ENCODE peak calls at places on chromosomes 16 and 17, in six cellular contexts. R is neural crest cell, L is NCI-H524, M is hepatic stellate cell, X is activated gamma-delta T cell treated with Interleukin-2 at 50 U/mL for 16 hours, P is omental fat pad. N is an unnamed sample.

GRCh38 chr17:32828822-32829221 is 48.1 kb downstream of the MYO1D start:
- DNase-seq in M (peak; percentile 23), L (no peak), R (no peak), X (no peak), P (no peak), N (no peak)

GRCh38 chr17:10743316-10744009 is 13.6 kb upstream of the TMEM220 start:
- DNase-seq in P (no peak), R (no peak), M (peak; percentile 24), L (no peak), X (no peak), N (no peak)

GRCh38 chr17:38815576-38816193 is 9.4 kb downstream of the CWC25 start:
- DNase-seq in P (no peak), R (no peak), L (no peak), M (peak; percentile 58), X (no peak), N (peak; percentile 46)

GRCh38 chr17:45230410-45230786 is 8.7 kb downstream of the FMNL1 start:
- DNase-seq in L (no peak), M (no peak), P (no peak), R (no peak), X (no peak), N (no peak)

GRCh38 chr16:14110728-14111251 is 39.7 kb downstream of the MRTFB start:
- DNase-seq in M (no peak), R (no peak), L (no peak), P (no peak), X (no peak), N (no peak)

GRCh38 chr17:29344201-29344856 is 45.8 kb upstream of the TAOK1 start:
- DNase-seq in X (no peak), M (no peak), L (no peak), P (no peak), R (no peak), N (no peak)

GRCh38 chr17:67559381-67559966 is 158.3 kb upstream of the NOL11 start:
- DNase-seq in X (no peak), R (no peak), L (no peak), P (no peak), M (no peak), N (no peak)

GRCh38 chr17:7292729-7293128 is 1.7 kb downstream of the YBX2 start:
- DNase-seq in P (no peak), R (no peak), X (no peak), L (no peak), M (no peak), N (no peak)

GRCh38 chr17:30363715-30364202 is 15.0 kb upstream of the CPD start:
- DNase-seq in P (no peak), X (peak; percentile 74), L (no peak), M (no peak), R (no peak), N (peak; percentile 99)

GRCh38 chr17:40922239-40922638 is 15.2 kb downstream of the KRT23 start:
- DNase-seq in X (no peak), P (no peak), M (peak; percentile 69), R (no peak), L (no peak), N (peak; percentile 88)

GRCh38 chr16:30018731-30019158 is 4.3 kb upstream of the C16orf92 start:
- DNase-seq in R (no peak), M (no peak), L (no peak), X (no peak), P (no peak), N (peak; percentile 28)

GRCh38 chr16:67248401-67249177 is at the start of gene SLC9A5:
- DNase-seq in X (no peak), L (peak; percentile 45), M (peak; percentile 50), P (no peak), R (peak; percentile 35), N (no peak)

GRCh38 chr16:12421688-12422087 is 382.0 kb downstream of the CPPED1 start:
- DNase-seq in R (no peak), M (no peak), L (no peak), X (no peak), P (no peak), N (no peak)

GRCh38 chr17:58710948-58711552 is 18.6 kb downstream of the RAD51C start:
- DNase-seq in R (peak; percentile 54), L (peak; percentile 23), X (peak; percentile 25), P (peak; percentile 48), M (peak; percentile 15), N (peak; percentile 19)

GRCh38 chr17:51912939-51913338 is 245.6 kb downstream of the CA10 start:
- DNase-seq in R (no peak), L (no peak), X (no peak), M (no peak), P (no peak), N (no peak)

GRCh38 chr17:73743802-73744201 is 99.6 kb upstream of the SDK2 start:
- DNase-seq in P (no peak), R (no peak), X (no peak), L (peak; percentile 86), M (no peak), N (no peak)

GRCh38 chr17:55625516-55625915 is 97.1 kb downstream of the TMEM100 start:
- DNase-seq in L (no peak), M (no peak), P (no peak), R (no peak), X (no peak), N (no peak)

GRCh38 chr16:12087901-12088364 is 111.4 kb downstream of the SNX29 start:
- DNase-seq in X (no peak), M (no peak), P (no peak), R (no peak), L (no peak), N (no peak)

GRCh38 chr17:73203135-73203787 is 10.4 kb downstream of the COG1 start:
- DNase-seq in P (no peak), L (no peak), X (no peak), R (no peak), M (no peak), N (no peak)

GRCh38 chr17:57955183-57955952 is at the start of gene CUEDC1:
- DNase-seq in R (peak; percentile 72), M (peak; percentile 81), L (no peak), P (no peak), X (peak; percentile 48), N (peak; percentile 34)

GRCh38 chr16:4737545-4737944 is 3.2 kb downstream of the DNAAF8 start:
- DNase-seq in L (no peak), X (no peak), R (no peak), P (no peak), M (no peak), N (no peak)

GRCh38 chr17:77696720-77697460 is 261.6 kb upstream of the TNRC6C start:
- DNase-seq in R (no peak), M (no peak), X (no peak), P (no peak), L (no peak), N (no peak)

GRCh38 chr17:9162275-9162985 is 141.1 kb downstream of the NTN1 start:
- DNase-seq in M (no peak), X (no peak), R (peak; percentile 44), L (no peak), P (no peak), N (no peak)

GRCh38 chr16:27920391-27920891 is 143.1 kb downstream of the GSG1L start:
- DNase-seq in P (no peak), X (no peak), R (peak; percentile 38), L (peak; percentile 95), M (no peak), N (peak; percentile 52)

GRCh38 chr16:72355561-72355960 is 183.6 kb upstream of the PMFBP1 start:
- DNase-seq in P (no peak), X (no peak), M (no peak), R (no peak), L (no peak), N (peak; percentile 20)

GRCh38 chr17:40371261-40371929 is 6.9 kb upstream of the GJD3 start:
- DNase-seq in L (peak; percentile 12), R (no peak), X (no peak), P (no peak), M (peak; percentile 22), N (no peak)

GRCh38 chr16:53651357-53651756 is 52.3 kb downstream of the RPGRIP1L start:
- DNase-seq in M (no peak), R (no peak), X (no peak), L (no peak), P (no peak), N (no peak)

GRCh38 chr17:27247071-27247957 is 46.6 kb upstream of the WSB1 start:
- DNase-seq in M (peak; percentile 62), X (no peak), R (no peak), P (no peak), L (no peak), N (peak; percentile 47)

GRCh38 chr16:70396209-70396904 is 42.5 kb downstream of the ST3GAL2 start:
- DNase-seq in P (no peak), M (peak; percentile 49), X (no peak), R (no peak), L (peak; percentile 97), N (no peak)

GRCh38 chr16:51508813-51509212 is 357.7 kb upstream of the SALL1 start:
- DNase-seq in L (no peak), M (no peak), R (no peak), X (no peak), P (no peak), N (no peak)

GRCh38 chr17:55895112-55895759 is 144.4 kb downstream of the PCTP start:
- DNase-seq in X (no peak), P (no peak), M (no peak), L (no peak), R (no peak), N (no peak)